ENCODE peak calls at places on chromosome 6, in ten cellular contexts. One of them, this sample, is unnamed.

GRCh38 chr6:52333840-52334200 is 28.1 kb upstream of the PAQR8 start:
- DNase-seq in choroid plexus epithelial cell: peak
- DNase-seq in bronchial epithelial cell: no peak
- DNase-seq in fibroblast of pulmonary artery: no peak
- DNase-seq in dorsolateral prefrontal cortex: no peak
- DNase-seq in pancreas: no peak
- DNase-seq in GM12878: no peak
- DNase-seq in tibial nerve: no peak
- DNase-seq in tibial artery: no peak
- DNase-seq in mammary epithelial cell: peak
- DNase-seq in this sample: no peak

GRCh38 chr6:26272171-26272631 is 92.8 kb upstream of the BTN3A2 start:
- DNase-seq in tibial nerve: no peak
- DNase-seq in bronchial epithelial cell: no peak
- DNase-seq in tibial artery: peak
- DNase-seq in GM12878: no peak
- DNase-seq in choroid plexus epithelial cell: peak
- DNase-seq in fibroblast of pulmonary artery: no peak
- DNase-seq in dorsolateral prefrontal cortex: no peak
- DNase-seq in mammary epithelial cell: peak
- DNase-seq in pancreas: no peak
- DNase-seq in this sample: no peak

GRCh38 chr6:18142591-18142861 is 12.4 kb downstream of the TPMT start:
- DNase-seq in dorsolateral prefrontal cortex: no peak
- DNase-seq in tibial artery: no peak
- DNase-seq in choroid plexus epithelial cell: no peak
- DNase-seq in fibroblast of pulmonary artery: no peak
- DNase-seq in mammary epithelial cell: no peak
- DNase-seq in GM12878: no peak
- DNase-seq in pancreas: no peak
- DNase-seq in tibial nerve: no peak
- DNase-seq in bronchial epithelial cell: no peak
- DNase-seq in this sample: no peak

GRCh38 chr6:13923527-13924145 is 1.1 kb upstream of the RNF182 start:
- DNase-seq in choroid plexus epithelial cell: peak
- DNase-seq in dorsolateral prefrontal cortex: no peak
- DNase-seq in GM12878: no peak
- DNase-seq in tibial nerve: no peak
- DNase-seq in tibial artery: no peak
- DNase-seq in pancreas: no peak
- DNase-seq in mammary epithelial cell: no peak
- DNase-seq in bronchial epithelial cell: no peak
- DNase-seq in fibroblast of pulmonary artery: peak
- DNase-seq in this sample: no peak

GRCh38 chr6:127879685-127880084 is 21.2 kb downstream of the THEMIS start:
- DNase-seq in tibial artery: no peak
- DNase-seq in tibial nerve: no peak
- DNase-seq in fibroblast of pulmonary artery: peak
- DNase-seq in mammary epithelial cell: no peak
- DNase-seq in GM12878: no peak
- DNase-seq in choroid plexus epithelial cell: peak
- DNase-seq in pancreas: no peak
- DNase-seq in dorsolateral prefrontal cortex: no peak
- DNase-seq in bronchial epithelial cell: no peak
- DNase-seq in this sample: no peak

GRCh38 chr6:14664112-14664592 is 546.6 kb downstream of the CD83 start:
- DNase-seq in fibroblast of pulmonary artery: no peak
- DNase-seq in pancreas: no peak
- DNase-seq in choroid plexus epithelial cell: peak
- DNase-seq in dorsolateral prefrontal cortex: no peak
- DNase-seq in tibial nerve: no peak
- DNase-seq in mammary epithelial cell: no peak
- DNase-seq in tibial artery: no peak
- DNase-seq in GM12878: no peak
- DNase-seq in bronchial epithelial cell: no peak
- DNase-seq in this sample: no peak

GRCh38 chr6:141484726-141485125 is 648.0 kb upstream of the GJE1 start:
- DNase-seq in tibial nerve: no peak
- DNase-seq in bronchial epithelial cell: no peak
- DNase-seq in dorsolateral prefrontal cortex: no peak
- DNase-seq in fibroblast of pulmonary artery: no peak
- DNase-seq in tibial artery: no peak
- DNase-seq in choroid plexus epithelial cell: peak
- DNase-seq in mammary epithelial cell: peak
- DNase-seq in GM12878: peak
- DNase-seq in pancreas: no peak
- DNase-seq in this sample: peak

GRCh38 chr6:55902796-55903195 is 27.4 kb upstream of the BMP5 start:
- DNase-seq in fibroblast of pulmonary artery: peak
- DNase-seq in dorsolateral prefrontal cortex: no peak
- DNase-seq in GM12878: no peak
- DNase-seq in tibial artery: no peak
- DNase-seq in mammary epithelial cell: no peak
- DNase-seq in pancreas: no peak
- DNase-seq in bronchial epithelial cell: no peak
- DNase-seq in choroid plexus epithelial cell: peak
- DNase-seq in tibial nerve: no peak
- DNase-seq in this sample: no peak

GRCh38 chr6:36700071-36700811 is 2.6 kb downstream of the RAB44 start:
- DNase-seq in choroid plexus epithelial cell: no peak
- DNase-seq in tibial nerve: no peak
- DNase-seq in bronchial epithelial cell: no peak
- DNase-seq in GM12878: no peak
- DNase-seq in mammary epithelial cell: no peak
- DNase-seq in fibroblast of pulmonary artery: no peak
- DNase-seq in pancreas: no peak
- DNase-seq in dorsolateral prefrontal cortex: no peak
- DNase-seq in tibial artery: peak
- DNase-seq in this sample: no peak

GRCh38 chr6:36703081-36703606 is 5.5 kb downstream of the RAB44 start:
- DNase-seq in tibial artery: peak
- DNase-seq in mammary epithelial cell: no peak
- DNase-seq in choroid plexus epithelial cell: no peak
- DNase-seq in dorsolateral prefrontal cortex: no peak
- DNase-seq in GM12878: no peak
- DNase-seq in fibroblast of pulmonary artery: no peak
- DNase-seq in tibial nerve: no peak
- DNase-seq in bronchial epithelial cell: no peak
- DNase-seq in pancreas: no peak
- DNase-seq in this sample: no peak

GRCh38 chr6:36702656-36703055 is 5.0 kb downstream of the RAB44 start:
- DNase-seq in GM12878: no peak
- DNase-seq in bronchial epithelial cell: no peak
- DNase-seq in fibroblast of pulmonary artery: no peak
- DNase-seq in tibial artery: peak
- DNase-seq in dorsolateral prefrontal cortex: no peak
- DNase-seq in tibial nerve: no peak
- DNase-seq in mammary epithelial cell: no peak
- DNase-seq in choroid plexus epithelial cell: no peak
- DNase-seq in pancreas: no peak
- DNase-seq in this sample: no peak

GRCh38 chr6:36700812-36701211 is 3.2 kb downstream of the RAB44 start:
- DNase-seq in bronchial epithelial cell: no peak
- DNase-seq in fibroblast of pulmonary artery: no peak
- DNase-seq in tibial nerve: no peak
- DNase-seq in tibial artery: peak
- DNase-seq in dorsolateral prefrontal cortex: no peak
- DNase-seq in pancreas: no peak
- DNase-seq in choroid plexus epithelial cell: no peak
- DNase-seq in mammary epithelial cell: no peak
- DNase-seq in GM12878: no peak
- DNase-seq in this sample: no peak

GRCh38 chr6:36701401-36701991 is 3.9 kb downstream of the RAB44 start:
- DNase-seq in mammary epithelial cell: no peak
- DNase-seq in tibial nerve: no peak
- DNase-seq in tibial artery: peak
- DNase-seq in GM12878: no peak
- DNase-seq in bronchial epithelial cell: peak
- DNase-seq in fibroblast of pulmonary artery: no peak
- DNase-seq in pancreas: no peak
- DNase-seq in choroid plexus epithelial cell: no peak
- DNase-seq in dorsolateral prefrontal cortex: no peak
- DNase-seq in this sample: no peak
- TF ChIP-seq CTCF in mammary epithelial cell: peak
- TF ChIP-seq CTCF in tibial nerve: no peak
- TF ChIP-seq CTCF in tibial artery: no peak
- TF ChIP-seq CTCF in GM12878: peak
- TF ChIP-seq CTCF in bronchial epithelial cell: peak
- TF ChIP-seq CTCF in fibroblast of pulmonary artery: no peak
- TF ChIP-seq CTCF in pancreas: no peak
- TF ChIP-seq CTCF in choroid plexus epithelial cell: no peak
- TF ChIP-seq CTCF in dorsolateral prefrontal cortex: no peak
- TF ChIP-seq CTCF in this sample: peak

GRCh38 chr6:31402324-31403282 is 792 bp upstream of the MICA start:
- DNase-seq in pancreas: no peak
- DNase-seq in GM12878: no peak
- DNase-seq in fibroblast of pulmonary artery: peak
- DNase-seq in bronchial epithelial cell: peak
- DNase-seq in dorsolateral prefrontal cortex: no peak
- DNase-seq in tibial nerve: no peak
- DNase-seq in mammary epithelial cell: no peak
- DNase-seq in tibial artery: no peak
- DNase-seq in choroid plexus epithelial cell: peak
- DNase-seq in this sample: no peak

GRCh38 chr6:31403283-31403989 is at the start of gene MICA:
- DNase-seq in bronchial epithelial cell: peak
- DNase-seq in pancreas: peak
- DNase-seq in mammary epithelial cell: peak
- DNase-seq in fibroblast of pulmonary artery: peak
- DNase-seq in choroid plexus epithelial cell: peak
- DNase-seq in tibial nerve: peak
- DNase-seq in GM12878: no peak
- DNase-seq in tibial artery: peak
- DNase-seq in dorsolateral prefrontal cortex: peak
- DNase-seq in this sample: peak

GRCh38 chr6:31401403-31401802 is 2.0 kb upstream of the MICA start:
- DNase-seq in tibial nerve: no peak
- DNase-seq in mammary epithelial cell: peak
- DNase-seq in dorsolateral prefrontal cortex: no peak
- DNase-seq in GM12878: no peak
- DNase-seq in choroid plexus epithelial cell: peak
- DNase-seq in fibroblast of pulmonary artery: peak
- DNase-seq in bronchial epithelial cell: peak
- DNase-seq in tibial artery: peak
- DNase-seq in pancreas: no peak
- DNase-seq in this sample: no peak

GRCh38 chr6:31407699-31408098 is 4.3 kb downstream of the MICA start:
- DNase-seq in pancreas: no peak
- DNase-seq in tibial nerve: no peak
- DNase-seq in choroid plexus epithelial cell: peak
- DNase-seq in bronchial epithelial cell: peak
- DNase-seq in GM12878: no peak
- DNase-seq in dorsolateral prefrontal cortex: no peak
- DNase-seq in mammary epithelial cell: peak
- DNase-seq in fibroblast of pulmonary artery: peak
- DNase-seq in tibial artery: no peak
- DNase-seq in this sample: no peak

GRCh38 chr6:31405996-31406395 is 2.6 kb downstream of the MICA start:
- DNase-seq in fibroblast of pulmonary artery: no peak
- DNase-seq in mammary epithelial cell: no peak
- DNase-seq in choroid plexus epithelial cell: no peak
- DNase-seq in dorsolateral prefrontal cortex: no peak
- DNase-seq in bronchial epithelial cell: no peak
- DNase-seq in tibial artery: no peak
- DNase-seq in pancreas: no peak
- DNase-seq in tibial nerve: no peak
- DNase-seq in GM12878: no peak
- DNase-seq in this sample: no peak
- H3K4me3 ChIP-seq in fibroblast of pulmonary artery: no peak
- H3K4me3 ChIP-seq in mammary epithelial cell: no peak
- H3K4me3 ChIP-seq in choroid plexus epithelial cell: no peak
- H3K4me3 ChIP-seq in dorsolateral prefrontal cortex: no peak
- H3K4me3 ChIP-seq in bronchial epithelial cell: no peak
- H3K4me3 ChIP-seq in tibial artery: no peak
- H3K4me3 ChIP-seq in pancreas: no peak
- H3K4me3 ChIP-seq in tibial nerve: no peak
- H3K4me3 ChIP-seq in GM12878: peak
- H3K4me3 ChIP-seq in this sample: no peak

GRCh38 chr6:169521825-169522224 is 180.0 kb downstream of the WDR27 start:
- DNase-seq in mammary epithelial cell: no peak
- DNase-seq in GM12878: no peak
- DNase-seq in tibial nerve: no peak
- DNase-seq in pancreas: no peak
- DNase-seq in bronchial epithelial cell: no peak
- DNase-seq in tibial artery: no peak
- DNase-seq in fibroblast of pulmonary artery: no peak
- DNase-seq in choroid plexus epithelial cell: no peak
- DNase-seq in dorsolateral prefrontal cortex: no peak
- DNase-seq in this sample: no peak

DNA sequence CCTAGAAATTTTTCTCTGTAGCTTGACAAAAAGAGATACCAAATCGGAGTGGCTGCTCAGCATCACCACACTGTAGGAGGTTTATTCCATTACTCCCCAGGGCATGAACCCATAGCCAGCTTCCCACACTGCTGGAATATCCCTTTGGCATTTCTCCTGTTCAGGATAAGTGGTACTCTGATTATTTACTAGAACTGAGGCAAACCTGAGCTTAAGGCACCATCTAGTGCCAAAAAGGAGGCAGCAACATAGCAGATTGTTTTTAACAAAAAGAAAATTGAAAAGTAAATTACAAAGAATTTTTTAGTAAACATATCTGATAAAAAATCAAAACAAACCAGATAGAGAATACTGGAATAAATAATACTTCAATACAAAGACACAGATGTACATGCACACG is 181.7 kb downstream of the WDR27 start:
- DNase-seq in dorsolateral prefrontal cortex: no peak
- DNase-seq in fibroblast of pulmonary artery: peak
- DNase-seq in tibial nerve: no peak
- DNase-seq in GM12878: no peak
- DNase-seq in tibial artery: no peak
- DNase-seq in pancreas: no peak
- DNase-seq in mammary epithelial cell: no peak
- DNase-seq in bronchial epithelial cell: no peak
- DNase-seq in choroid plexus epithelial cell: peak
- DNase-seq in this sample: no peak
- TF ChIP-seq CTCF in dorsolateral prefrontal cortex: no peak
- TF ChIP-seq CTCF in fibroblast of pulmonary artery: peak
- TF ChIP-seq CTCF in tibial nerve: no peak
- TF ChIP-seq CTCF in GM12878: no peak
- TF ChIP-seq CTCF in tibial artery: peak
- TF ChIP-seq CTCF in pancreas: no peak
- TF ChIP-seq CTCF in mammary epithelial cell: peak
- TF ChIP-seq CTCF in bronchial epithelial cell: no peak
- TF ChIP-seq CTCF in choroid plexus epithelial cell: peak
- TF ChIP-seq CTCF in this sample: no peak

DNA sequence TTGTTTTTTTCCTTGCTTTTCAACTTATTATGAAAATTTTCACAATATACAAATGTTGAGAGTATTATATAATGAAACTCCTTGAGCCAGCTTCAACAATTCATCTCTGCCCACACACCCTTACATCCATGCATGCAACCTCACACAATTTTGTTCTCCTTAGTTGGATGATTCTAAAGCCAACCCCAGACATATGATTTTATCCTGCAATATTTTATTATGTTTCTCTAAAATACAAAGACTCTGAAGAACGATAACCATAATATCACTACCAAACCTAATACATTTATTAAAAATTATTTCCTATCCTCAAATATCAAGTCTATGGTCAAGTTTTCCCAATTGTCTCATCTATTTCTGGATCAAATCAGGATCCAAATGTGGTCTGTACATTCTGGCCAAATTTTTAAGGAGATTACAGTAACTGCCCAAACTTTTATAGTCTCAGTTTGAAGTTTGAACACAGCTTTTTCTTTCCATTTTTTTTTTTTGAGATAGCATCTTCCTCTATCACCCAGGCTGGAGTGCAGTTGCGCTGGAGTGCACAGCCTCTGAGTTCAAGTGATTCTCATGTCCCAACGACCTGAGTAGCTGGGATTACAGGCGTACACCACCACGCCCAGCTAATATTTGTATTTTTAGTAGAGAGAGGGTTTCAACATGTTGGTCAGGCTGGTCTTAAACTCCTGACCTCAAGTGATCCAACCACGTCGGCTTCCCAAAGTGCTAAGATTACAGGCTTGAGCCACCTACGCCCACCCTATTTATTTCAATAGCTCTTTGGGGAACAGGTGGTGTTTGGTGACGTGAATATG is 85.1 kb upstream of the CARMIL1 start:
- DNase-seq in tibial nerve: no peak
- DNase-seq in pancreas: no peak
- DNase-seq in GM12878: no peak
- DNase-seq in choroid plexus epithelial cell: no peak
- DNase-seq in dorsolateral prefrontal cortex: no peak
- DNase-seq in mammary epithelial cell: no peak
- DNase-seq in tibial artery: no peak
- DNase-seq in bronchial epithelial cell: no peak
- DNase-seq in fibroblast of pulmonary artery: no peak
- DNase-seq in this sample: no peak
- H3K4me3 ChIP-seq in tibial nerve: no peak
- H3K4me3 ChIP-seq in pancreas: no peak
- H3K4me3 ChIP-seq in GM12878: no peak
- H3K4me3 ChIP-seq in choroid plexus epithelial cell: no peak
- H3K4me3 ChIP-seq in dorsolateral prefrontal cortex: no peak
- H3K4me3 ChIP-seq in mammary epithelial cell: no peak
- H3K4me3 ChIP-seq in tibial artery: no peak
- H3K4me3 ChIP-seq in bronchial epithelial cell: no peak
- H3K4me3 ChIP-seq in fibroblast of pulmonary artery: no peak
- H3K4me3 ChIP-seq in this sample: no peak